ENCODE peak calls at places on chromosomes 11 and 22, in nine cellular contexts. One of them, this sample, is unnamed.

GRCh38 chr22:19832476-19833108 is 22.1 kb downstream of the GNB1L start:
- DNase-seq in mucosa of descending colon: no peak
- DNase-seq in tibial artery: peak
- DNase-seq in OCI-LY7: no peak
- DNase-seq in left ventricle myocardium inferior: no peak
- DNase-seq in fibroblast of the aortic adventitia: peak
- DNase-seq in AG10803: peak
- DNase-seq in body of pancreas: peak
- DNase-seq in CD8-positive, alpha-beta T cell: peak
- DNase-seq in this sample: no peak

GRCh38 chr22:49765091-49765771 is 62.4 kb downstream of the BRD1 start:
- DNase-seq in mucosa of descending colon: peak
- DNase-seq in tibial artery: peak
- DNase-seq in OCI-LY7: no peak
- DNase-seq in left ventricle myocardium inferior: peak
- DNase-seq in fibroblast of the aortic adventitia: no peak
- DNase-seq in AG10803: no peak
- DNase-seq in body of pancreas: no peak
- DNase-seq in CD8-positive, alpha-beta T cell: peak
- DNase-seq in this sample: no peak

GRCh38 chr11:102950622-102951081 is 4.9 kb downstream of the MMP13 start:
- DNase-seq in mucosa of descending colon: no peak
- DNase-seq in tibial artery: no peak
- DNase-seq in OCI-LY7: no peak
- DNase-seq in left ventricle myocardium inferior: no peak
- DNase-seq in fibroblast of the aortic adventitia: peak
- DNase-seq in AG10803: peak
- DNase-seq in body of pancreas: no peak
- DNase-seq in CD8-positive, alpha-beta T cell: no peak
- DNase-seq in this sample: no peak

GRCh38 chr11:120917536-120918239 is 106.2 kb upstream of the TBCEL start:
- DNase-seq in mucosa of descending colon: no peak
- DNase-seq in tibial artery: no peak
- DNase-seq in OCI-LY7: no peak
- DNase-seq in left ventricle myocardium inferior: no peak
- DNase-seq in fibroblast of the aortic adventitia: no peak
- DNase-seq in AG10803: no peak
- DNase-seq in body of pancreas: no peak
- DNase-seq in CD8-positive, alpha-beta T cell: no peak
- DNase-seq in this sample: no peak

GRCh38 chr11:75920886-75921285 is 105.9 kb downstream of the UVRAG start:
- DNase-seq in mucosa of descending colon: no peak
- DNase-seq in tibial artery: no peak
- DNase-seq in OCI-LY7: no peak
- DNase-seq in left ventricle myocardium inferior: no peak
- DNase-seq in fibroblast of the aortic adventitia: no peak
- DNase-seq in AG10803: no peak
- DNase-seq in body of pancreas: no peak
- DNase-seq in CD8-positive, alpha-beta T cell: no peak
- DNase-seq in this sample: no peak

GRCh38 chr11:100861221-100861620 is 174.1 kb downstream of the ARHGAP42 start:
- DNase-seq in mucosa of descending colon: no peak
- DNase-seq in tibial artery: no peak
- DNase-seq in OCI-LY7: no peak
- DNase-seq in left ventricle myocardium inferior: no peak
- DNase-seq in fibroblast of the aortic adventitia: no peak
- DNase-seq in AG10803: no peak
- DNase-seq in body of pancreas: no peak
- DNase-seq in CD8-positive, alpha-beta T cell: no peak
- DNase-seq in this sample: no peak

GRCh38 chr11:128422576-128423370 is 164.6 kb downstream of the ETS1 start:
- DNase-seq in mucosa of descending colon: peak
- DNase-seq in tibial artery: no peak
- DNase-seq in OCI-LY7: no peak
- DNase-seq in left ventricle myocardium inferior: peak
- DNase-seq in fibroblast of the aortic adventitia: no peak
- DNase-seq in AG10803: no peak
- DNase-seq in body of pancreas: peak
- DNase-seq in CD8-positive, alpha-beta T cell: peak
- DNase-seq in this sample: no peak

GRCh38 chr11:111550258-111550657 is 9.7 kb downstream of the LAYN start:
- DNase-seq in mucosa of descending colon: no peak
- DNase-seq in tibial artery: no peak
- DNase-seq in OCI-LY7: peak
- DNase-seq in left ventricle myocardium inferior: no peak
- DNase-seq in fibroblast of the aortic adventitia: no peak
- DNase-seq in AG10803: no peak
- DNase-seq in body of pancreas: no peak
- DNase-seq in CD8-positive, alpha-beta T cell: no peak
- DNase-seq in this sample: no peak

GRCh38 chr11:75834728-75835127 is 19.7 kb downstream of the UVRAG start:
- DNase-seq in mucosa of descending colon: no peak
- DNase-seq in tibial artery: no peak
- DNase-seq in OCI-LY7: no peak
- DNase-seq in left ventricle myocardium inferior: no peak
- DNase-seq in fibroblast of the aortic adventitia: no peak
- DNase-seq in AG10803: no peak
- DNase-seq in body of pancreas: no peak
- DNase-seq in CD8-positive, alpha-beta T cell: no peak
- DNase-seq in this sample: no peak

GRCh38 chr22:48394787-48395620 is 1432.7 kb downstream of the BRD1 start:
- DNase-seq in mucosa of descending colon: no peak
- DNase-seq in tibial artery: peak
- DNase-seq in OCI-LY7: no peak
- DNase-seq in left ventricle myocardium inferior: no peak
- DNase-seq in fibroblast of the aortic adventitia: no peak
- DNase-seq in AG10803: no peak
- DNase-seq in body of pancreas: no peak
- DNase-seq in CD8-positive, alpha-beta T cell: no peak
- DNase-seq in this sample: no peak

GRCh38 chr22:30262112-30262511 is 4.5 kb downstream of the OSM start:
- DNase-seq in mucosa of descending colon: no peak
- DNase-seq in tibial artery: no peak
- DNase-seq in OCI-LY7: no peak
- DNase-seq in left ventricle myocardium inferior: no peak
- DNase-seq in fibroblast of the aortic adventitia: no peak
- DNase-seq in AG10803: no peak
- DNase-seq in body of pancreas: no peak
- DNase-seq in CD8-positive, alpha-beta T cell: no peak
- DNase-seq in this sample: no peak

GRCh38 chr11:109527496-109527895 is 105.5 kb downstream of the C11orf87 start:
- DNase-seq in mucosa of descending colon: no peak
- DNase-seq in tibial artery: no peak
- DNase-seq in OCI-LY7: no peak
- DNase-seq in left ventricle myocardium inferior: no peak
- DNase-seq in fibroblast of the aortic adventitia: no peak
- DNase-seq in AG10803: peak
- DNase-seq in body of pancreas: no peak
- DNase-seq in CD8-positive, alpha-beta T cell: no peak
- DNase-seq in this sample: no peak

GRCh38 chr11:120432056-120433018 is 79.2 kb upstream of the GRIK4 start:
- DNase-seq in mucosa of descending colon: no peak
- DNase-seq in tibial artery: no peak
- DNase-seq in OCI-LY7: no peak
- DNase-seq in left ventricle myocardium inferior: no peak
- DNase-seq in fibroblast of the aortic adventitia: peak
- DNase-seq in AG10803: peak
- DNase-seq in body of pancreas: peak
- DNase-seq in CD8-positive, alpha-beta T cell: no peak
- DNase-seq in this sample: peak

GRCh38 chr22:29470159-29470855 is 9.7 kb upstream of the NEFH start:
- DNase-seq in mucosa of descending colon: peak
- DNase-seq in tibial artery: no peak
- DNase-seq in OCI-LY7: peak
- DNase-seq in left ventricle myocardium inferior: peak
- DNase-seq in fibroblast of the aortic adventitia: peak
- DNase-seq in AG10803: peak
- DNase-seq in body of pancreas: peak
- DNase-seq in CD8-positive, alpha-beta T cell: peak
- DNase-seq in this sample: no peak

GRCh38 chr11:45456686-45457085 is 170.5 kb upstream of the SYT13 start:
- DNase-seq in mucosa of descending colon: no peak
- DNase-seq in tibial artery: no peak
- DNase-seq in OCI-LY7: no peak
- DNase-seq in left ventricle myocardium inferior: no peak
- DNase-seq in fibroblast of the aortic adventitia: no peak
- DNase-seq in AG10803: no peak
- DNase-seq in body of pancreas: no peak
- DNase-seq in CD8-positive, alpha-beta T cell: no peak
- DNase-seq in this sample: no peak

GRCh38 chr11:90589735-90590134 is 366.9 kb upstream of the CHORDC1 start:
- DNase-seq in mucosa of descending colon: no peak
- DNase-seq in tibial artery: no peak
- DNase-seq in OCI-LY7: no peak
- DNase-seq in left ventricle myocardium inferior: no peak
- DNase-seq in fibroblast of the aortic adventitia: no peak
- DNase-seq in AG10803: no peak
- DNase-seq in body of pancreas: no peak
- DNase-seq in CD8-positive, alpha-beta T cell: no peak
- DNase-seq in this sample: no peak

GRCh38 chr11:77147668-77148321 is 19.7 kb downstream of the MYO7A start:
- DNase-seq in mucosa of descending colon: peak
- DNase-seq in tibial artery: no peak
- DNase-seq in OCI-LY7: no peak
- DNase-seq in left ventricle myocardium inferior: no peak
- DNase-seq in fibroblast of the aortic adventitia: no peak
- DNase-seq in AG10803: no peak
- DNase-seq in body of pancreas: peak
- DNase-seq in CD8-positive, alpha-beta T cell: peak
- DNase-seq in this sample: no peak

GRCh38 chr11:132405728-132406127 is 1035.3 kb downstream of the NTM start:
- DNase-seq in mucosa of descending colon: no peak
- DNase-seq in tibial artery: no peak
- DNase-seq in OCI-LY7: no peak
- DNase-seq in left ventricle myocardium inferior: no peak
- DNase-seq in fibroblast of the aortic adventitia: no peak
- DNase-seq in AG10803: no peak
- DNase-seq in body of pancreas: no peak
- DNase-seq in CD8-positive, alpha-beta T cell: no peak
- DNase-seq in this sample: no peak

GRCh38 chr11:132396318-132396717 is 1025.9 kb downstream of the NTM start:
- DNase-seq in mucosa of descending colon: no peak
- DNase-seq in tibial artery: no peak
- DNase-seq in OCI-LY7: no peak
- DNase-seq in left ventricle myocardium inferior: no peak
- DNase-seq in fibroblast of the aortic adventitia: no peak
- DNase-seq in AG10803: no peak
- DNase-seq in body of pancreas: no peak
- DNase-seq in CD8-positive, alpha-beta T cell: no peak
- DNase-seq in this sample: no peak

DNA sequence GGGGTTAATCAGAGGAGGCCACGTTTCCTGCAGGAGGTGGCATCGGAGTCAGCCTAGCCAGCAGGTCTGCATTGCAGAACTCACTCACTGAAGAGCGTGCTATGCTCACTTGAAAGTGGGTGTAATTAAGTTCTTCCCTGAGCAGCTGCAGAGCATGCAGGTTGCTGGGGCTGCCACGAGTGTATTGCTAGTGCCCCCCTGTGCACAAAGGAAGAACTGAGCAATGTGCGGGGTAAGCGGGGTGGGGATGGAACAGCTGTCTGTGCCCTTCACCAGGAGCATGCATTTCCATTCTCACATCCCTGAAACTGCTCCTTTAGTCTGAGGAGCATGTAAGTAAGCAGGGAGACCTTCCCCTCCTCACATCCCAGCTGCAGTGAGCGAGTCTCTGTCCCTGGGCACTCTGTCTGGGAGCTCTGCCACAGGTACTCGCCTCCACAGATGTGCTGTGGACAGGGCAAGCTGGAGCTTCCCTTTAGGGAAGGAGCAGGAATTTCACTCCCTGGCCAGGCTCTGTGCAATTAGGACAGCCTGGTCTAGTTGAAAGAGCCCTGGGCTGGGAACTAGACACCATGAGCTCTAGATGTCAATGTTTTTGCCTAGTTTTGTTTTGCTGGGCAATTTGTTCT is 1031.8 kb downstream of the NTM start:
- DNase-seq in mucosa of descending colon: no peak
- DNase-seq in tibial artery: no peak
- DNase-seq in OCI-LY7: no peak
- DNase-seq in left ventricle myocardium inferior: peak
- DNase-seq in fibroblast of the aortic adventitia: peak
- DNase-seq in AG10803: peak
- DNase-seq in body of pancreas: no peak
- DNase-seq in CD8-positive, alpha-beta T cell: no peak
- DNase-seq in this sample: no peak
- TF ChIP-seq CTCF in mucosa of descending colon: no peak
- TF ChIP-seq CTCF in tibial artery: no peak
- TF ChIP-seq CTCF in OCI-LY7: peak
- TF ChIP-seq CTCF in left ventricle myocardium inferior: peak
- TF ChIP-seq CTCF in fibroblast of the aortic adventitia: peak
- TF ChIP-seq CTCF in AG10803: peak
- TF ChIP-seq CTCF in body of pancreas: no peak
- TF ChIP-seq CTCF in CD8-positive, alpha-beta T cell: no peak
- TF ChIP-seq CTCF in this sample: peak

GRCh38 chr11:31987118-31988005 is 103.5 kb upstream of the RCN1 start:
- DNase-seq in mucosa of descending colon: no peak
- DNase-seq in tibial artery: no peak
- DNase-seq in OCI-LY7: no peak
- DNase-seq in left ventricle myocardium inferior: no peak
- DNase-seq in fibroblast of the aortic adventitia: no peak
- DNase-seq in AG10803: no peak
- DNase-seq in body of pancreas: no peak
- DNase-seq in CD8-positive, alpha-beta T cell: no peak
- DNase-seq in this sample: no peak
- H3K4me3 ChIP-seq in mucosa of descending colon: no peak
- H3K4me3 ChIP-seq in tibial artery: no peak
- H3K4me3 ChIP-seq in OCI-LY7: no peak
- H3K4me3 ChIP-seq in left ventricle myocardium inferior: peak
- H3K4me3 ChIP-seq in fibroblast of the aortic adventitia: no peak
- H3K4me3 ChIP-seq in AG10803: peak
- H3K4me3 ChIP-seq in body of pancreas: no peak
- H3K4me3 ChIP-seq in CD8-positive, alpha-beta T cell: no peak
- H3K4me3 ChIP-seq in this sample: peak

GRCh38 chr22:37176464-37177061 is 11.5 kb downstream of the C1QTNF6 start:
- DNase-seq in mucosa of descending colon: peak
- DNase-seq in tibial artery: peak
- DNase-seq in OCI-LY7: no peak
- DNase-seq in left ventricle myocardium inferior: peak
- DNase-seq in fibroblast of the aortic adventitia: peak
- DNase-seq in AG10803: peak
- DNase-seq in body of pancreas: peak
- DNase-seq in CD8-positive, alpha-beta T cell: no peak
- DNase-seq in this sample: no peak
- TF ChIP-seq CTCF in mucosa of descending colon: no peak
- TF ChIP-seq CTCF in tibial artery: no peak
- TF ChIP-seq CTCF in OCI-LY7: no peak
- TF ChIP-seq CTCF in left ventricle myocardium inferior: no peak
- TF ChIP-seq CTCF in fibroblast of the aortic adventitia: no peak
- TF ChIP-seq CTCF in AG10803: peak
- TF ChIP-seq CTCF in body of pancreas: no peak
- TF ChIP-seq CTCF in CD8-positive, alpha-beta T cell: no peak
- TF ChIP-seq CTCF in this sample: no peak

DNA sequence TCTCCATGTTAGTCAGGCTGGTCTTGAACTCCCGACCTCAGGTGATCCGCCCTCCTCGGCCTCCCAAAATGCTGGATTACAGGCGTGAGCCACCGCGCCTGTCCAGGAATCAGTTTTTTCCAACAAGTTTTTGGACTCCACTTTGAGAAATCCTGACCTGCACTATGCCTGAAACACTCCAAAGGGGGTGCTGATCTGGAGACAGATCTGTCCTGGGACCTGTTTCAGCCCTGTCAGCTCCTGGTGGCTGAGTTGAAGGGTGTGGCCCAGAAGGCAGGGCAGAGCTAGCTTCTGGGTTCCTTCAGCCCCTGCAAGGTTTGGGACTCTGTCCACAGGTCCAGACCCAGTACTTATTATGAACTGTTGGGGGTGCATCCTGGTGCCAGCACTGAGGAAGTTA is 1.2 kb downstream of the DNAJC4 start:
- DNase-seq in mucosa of descending colon: peak
- DNase-seq in tibial artery: no peak
- DNase-seq in OCI-LY7: no peak
- DNase-seq in left ventricle myocardium inferior: no peak
- DNase-seq in fibroblast of the aortic adventitia: no peak
- DNase-seq in AG10803: no peak
- DNase-seq in body of pancreas: no peak
- DNase-seq in CD8-positive, alpha-beta T cell: no peak
- DNase-seq in this sample: no peak
- H3K4me3 ChIP-seq in mucosa of descending colon: no peak
- H3K4me3 ChIP-seq in tibial artery: no peak
- H3K4me3 ChIP-seq in OCI-LY7: no peak
- H3K4me3 ChIP-seq in left ventricle myocardium inferior: peak
- H3K4me3 ChIP-seq in fibroblast of the aortic adventitia: no peak
- H3K4me3 ChIP-seq in AG10803: no peak
- H3K4me3 ChIP-seq in body of pancreas: no peak
- H3K4me3 ChIP-seq in CD8-positive, alpha-beta T cell: no peak
- H3K4me3 ChIP-seq in this sample: peak

This sample was measured in epithelial cell of proximal tubule.